ENCODE peak calls at places on chromosomes 1 and 21, in seven cellular contexts. P is IMR-90, U is H9, N is H1, L is mesendoderm, Q is mesenchymal stem cell, O is trophoblast cell. F is an unnamed sample.

GRCh38 chr1:90204780-90205179 is 209.9 kb downstream of the ZNF326 start:
- DNase-seq in O (no peak), Q (no peak), P (no peak), U (no peak), L (no peak), N (no peak), F (no peak)

GRCh38 chr1:85571181-85571540 is 9.4 kb upstream of the CCN1 start:
- DNase-seq in N (peak; percentile 10), O (peak; percentile 70), Q (peak; percentile 12), P (peak; percentile 17), U (no peak), L (no peak), F (no peak)

GRCh38 chr1:212488436-212489283 is 55.9 kb downstream of the NENF start:
- DNase-seq in U (no peak), P (peak; percentile 97), N (no peak), Q (peak; percentile 97), L (peak; percentile 70), O (peak; percentile 99), F (no peak)

GRCh38 chr1:102970496-102971078 is 137.7 kb downstream of the COL11A1 start:
- DNase-seq in U (peak; percentile 32), Q (peak; percentile 65), N (peak; percentile 47), O (peak; percentile 91), P (peak; percentile 75), L (peak; percentile 75), F (peak; percentile 37)

GRCh38 chr1:86542626-86543025 is 4.3 kb upstream of the CLCA4 start:
- DNase-seq in Q (no peak), O (peak; percentile 34), P (no peak), L (no peak), U (no peak), N (no peak), F (no peak)

GRCh38 chr1:203153051-203153988 is 22.3 kb downstream of the MYBPH start:
- DNase-seq in N (no peak), U (no peak), Q (peak; percentile 29), L (peak; percentile 93), O (no peak), P (no peak), F (peak; percentile 24)

GRCh38 chr21:42171091-42172053 is 47.6 kb upstream of the ABCG1 start:
- DNase-seq in P (no peak), L (no peak), N (no peak), U (no peak), Q (no peak), O (peak; percentile 82), F (no peak)

GRCh38 chr1:168481586-168481985 is 62.2 kb downstream of the XCL2 start:
- DNase-seq in O (no peak), Q (no peak), P (no peak), L (no peak), N (no peak), U (no peak), F (no peak)

GRCh38 chr1:220497220-220497756 is 30.6 kb upstream of the MARK1 start:
- DNase-seq in O (peak; percentile 49), L (peak; percentile 27), U (no peak), Q (no peak), N (no peak), P (no peak), F (no peak)

GRCh38 chr1:81325404-81325803 is 475.3 kb upstream of the ADGRL2 start:
- DNase-seq in O (no peak), U (no peak), Q (no peak), P (no peak), L (no peak), N (no peak), F (no peak)

GRCh38 chr1:210371916-210372315 is 43.2 kb downstream of the HHAT start:
- DNase-seq in P (no peak), N (peak; percentile 8), L (peak; percentile 32), U (no peak), Q (no peak), O (no peak), F (no peak)

GRCh38 chr1:226549937-226550670 is 1.5 kb downstream of the STUM start:
- DNase-seq in N (peak; percentile 71), O (no peak), L (peak; percentile 82), P (no peak), U (peak; percentile 64), Q (peak; percentile 25), F (peak; percentile 5)

GRCh38 chr1:206471415-206471801 is 1.1 kb downstream of the IKBKE start:
- DNase-seq in P (no peak), O (no peak), Q (peak; percentile 38), L (peak; percentile 23), U (no peak), N (no peak), F (no peak)

GRCh38 chr1:53160924-53161378 is 18.5 kb upstream of the SLC1A7 start:
- DNase-seq in O (no peak), Q (no peak), L (no peak), N (no peak), P (no peak), U (no peak), F (no peak)

GRCh38 chr1:26278303-26278702 is 1.6 kb upstream of the SH3BGRL3 start:
- DNase-seq in O (no peak), Q (peak; percentile 83), U (no peak), N (no peak), P (peak; percentile 77), L (no peak), F (no peak)

GRCh38 chr1:248924696-248925532 is 18.9 kb downstream of the PGBD2 start:
- DNase-seq in L (peak; percentile 68), O (peak; percentile 39), P (peak; percentile 39), N (no peak), U (peak; percentile 53), Q (peak; percentile 81), F (no peak)

GRCh38 chr1:100325415-100326324 is 26.6 kb upstream of the CDC14A start:
- DNase-seq in L (no peak), O (no peak), N (no peak), U (no peak), Q (no peak), P (no peak), F (no peak)

GRCh38 chr1:209607102-209607794 is 23.7 kb downstream of the CAMK1G start:
- DNase-seq in N (no peak), U (no peak), Q (peak; percentile 64), P (peak; percentile 65), L (no peak), O (peak; percentile 40), F (no peak)

GRCh38 chr1:211734791-211735190 is 59.4 kb upstream of the NEK2 start:
- DNase-seq in Q (no peak), N (no peak), L (no peak), U (no peak), O (no peak), P (no peak), F (no peak)

GRCh38 chr1:14873657-14874056 is 275.2 kb downstream of the KAZN start:
- DNase-seq in O (no peak), Q (no peak), P (no peak), N (no peak), L (no peak), U (no peak), F (no peak)

GRCh38 chr1:116514708-116515525 is 55.9 kb downstream of the CD58 start:
- DNase-seq in P (no peak), N (no peak), L (no peak), O (peak; percentile 24), Q (no peak), U (no peak), F (no peak)

GRCh38 chr1:107588321-107588720 is 376.7 kb downstream of the VAV3 start:
- DNase-seq in N (no peak), P (no peak), Q (no peak), O (no peak), U (no peak), L (no peak), F (no peak)

GRCh38 chr1:227765261-227766014 is 30.2 kb downstream of the SNAP47 start:
- DNase-seq in P (no peak), L (no peak), Q (no peak), O (no peak), U (no peak), N (no peak), F (no peak)

GRCh38 chr21:33011462-33011861 is 14.3 kb upstream of the OLIG2 start:
- DNase-seq in N (peak; percentile 6), U (no peak), O (peak; percentile 43), L (no peak), P (peak; percentile 75), Q (peak; percentile 59), F (no peak)

GRCh38 chr1:205680073-205680851 is at the start of gene SLC45A3:
- DNase-seq in U (peak; percentile 75), N (no peak), Q (no peak), O (no peak), L (no peak), P (no peak), F (peak; percentile 48)

GRCh38 chr1:52306227-52307006 is 59.6 kb downstream of the CC2D1B start:
- DNase-seq in L (no peak), P (no peak), N (no peak), O (peak; percentile 9), U (no peak), Q (no peak), F (no peak)

GRCh38 chr1:118961156-118961555 is 27.0 kb downstream of the TBX15 start:
- DNase-seq in P (no peak), N (no peak), U (no peak), Q (no peak), O (no peak), L (no peak), F (no peak)

GRCh38 chr1:34696230-34696629 is 58.6 kb upstream of the GJB5 start:
- DNase-seq in O (peak; percentile 76), U (no peak), P (no peak), Q (no peak), L (peak; percentile 48), N (no peak), F (no peak)
- H2AK5ac ChIP-seq in O (no peak overlapping the region), U (no peak overlapping the region), P (no peak overlapping the region), Q (no peak overlapping the region), L (no peak overlapping the region), N (no peak overlapping the region), F (no peak overlapping the region)

DNA sequence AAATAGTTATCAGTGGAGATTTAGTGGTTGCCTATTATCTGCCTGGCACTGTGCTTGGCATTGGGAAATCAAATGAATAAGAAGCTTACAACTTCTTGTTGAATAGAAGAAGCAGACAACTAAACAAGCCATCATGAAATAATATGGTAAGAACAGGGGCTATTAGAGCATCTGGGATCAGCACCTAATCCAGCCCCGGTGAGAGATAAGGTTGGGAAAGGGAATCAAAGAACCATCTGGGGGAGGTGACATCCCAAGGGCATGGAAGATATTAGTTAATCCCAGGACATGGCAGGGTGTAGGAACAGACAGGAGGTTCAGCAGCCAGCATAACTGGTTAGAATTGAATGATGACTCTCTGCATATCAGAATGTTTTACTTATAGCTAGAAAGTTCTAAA is 36.3 kb upstream of the SUCO start:
- DNase-seq in P (no peak), O (no peak), Q (no peak), U (no peak), L (no peak), N (no peak), F (no peak)
- H3K27ac ChIP-seq in P (no peak overlapping the region), O (peak overlapping the region; percentile 99), Q (no peak overlapping the region), U (no peak overlapping the region), L (no peak overlapping the region), N (no peak overlapping the region), F (no peak overlapping the region)

GRCh38 chr1:38728176-38728908 is 131.2 kb downstream of the RRAGC start:
- DNase-seq in N (peak; percentile 58), Q (peak; percentile 88), O (no peak), U (peak; percentile 38), P (peak; percentile 68), L (peak; percentile 22), F (no peak)
- H2AK5ac ChIP-seq in N (no peak overlapping the region), Q (no peak overlapping the region), O (no peak overlapping the region), U (no peak overlapping the region), P (no peak overlapping the region), L (no peak overlapping the region), F (no peak overlapping the region)

DNA sequence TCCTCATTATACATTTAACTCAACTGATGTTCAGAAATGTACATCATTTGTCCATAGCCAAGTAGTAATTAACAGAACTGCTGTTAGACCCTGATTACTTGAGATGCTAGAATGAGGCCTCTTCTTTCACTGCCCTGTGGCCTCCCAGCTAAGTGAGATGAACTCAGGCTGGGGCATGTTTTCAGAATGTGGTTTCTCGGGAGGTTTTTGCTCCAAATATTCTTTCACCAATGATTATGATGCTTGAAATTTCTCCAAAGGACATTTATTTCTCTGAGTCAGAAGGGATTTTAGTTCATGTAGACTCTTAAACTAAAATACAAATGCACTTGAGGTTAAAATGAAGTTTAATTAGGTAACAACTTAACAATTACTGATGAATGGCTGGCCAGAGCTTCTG is 34.6 kb upstream of the ADAMTS5 start:
- DNase-seq in L (no peak), Q (no peak), O (no peak), U (no peak), N (no peak), P (no peak), F (no peak)
- H3K27ac ChIP-seq in L (no peak overlapping the region), Q (no peak overlapping the region), O (no peak overlapping the region), U (no peak overlapping the region), N (no peak overlapping the region), P (no peak overlapping the region), F (no peak overlapping the region)